ENCODE peak calls at places on chromosomes 2 and 18, in six cellular contexts. T, L, X, B, V and F are unnamed samples. For H3K9me3, the result is how much of the 10 kb centered on the place peaks cover.

GRCh38 chr2:203683932-203684556 is 22.4 kb upstream of the CD28 start:
- DNase-seq in V (no peak), X (peak), T (peak), B (no peak), L (peak), F (peak)

GRCh38 chr2:196987654-196988364 is 61.3 kb upstream of the PGAP1 start:
- DNase-seq in V (peak), X (peak), B (peak), L (peak), T (peak), F (peak)

GRCh38 chr2:189178726-189179606 is 595 bp downstream of the COL5A2 start:
- DNase-seq in V (no peak), X (no peak), L (no peak), T (peak), B (peak), F (peak)

GRCh38 chr18:48816554-48816953 is 134.2 kb downstream of the SMAD7 start:
- DNase-seq in X (no peak), L (no peak), B (no peak), T (no peak), V (no peak), F (no peak)

GRCh38 chr2:105789745-105790466 is 45.2 kb downstream of the NCK2 start:
- DNase-seq in T (peak), V (peak), B (no peak), L (no peak), X (peak), F (no peak)

GRCh38 chr2:223218587-223219178 is 166.7 kb downstream of the KCNE4 start:
- DNase-seq in L (no peak), X (no peak), T (no peak), V (no peak), B (no peak), F (no peak)

GRCh38 chr18:2846638-2847340 is at the start of gene EMILIN2:
- DNase-seq in L (no peak), V (no peak), T (peak), X (no peak), B (peak), F (peak)

GRCh38 chr2:67565761-67566160 is 168.6 kb downstream of the ETAA1 start:
- DNase-seq in L (no peak), B (no peak), V (no peak), X (peak), T (peak), F (peak)

GRCh38 chr2:223674998-223675609 is 72.9 kb upstream of the SCG2 start:
- DNase-seq in T (peak), V (no peak), X (peak), L (peak), B (peak), F (peak)

GRCh38 chr18:60446821-60447220 is 74.2 kb upstream of the MC4R start:
- DNase-seq in T (peak), L (no peak), X (no peak), B (peak), V (no peak), F (no peak)

DNA sequence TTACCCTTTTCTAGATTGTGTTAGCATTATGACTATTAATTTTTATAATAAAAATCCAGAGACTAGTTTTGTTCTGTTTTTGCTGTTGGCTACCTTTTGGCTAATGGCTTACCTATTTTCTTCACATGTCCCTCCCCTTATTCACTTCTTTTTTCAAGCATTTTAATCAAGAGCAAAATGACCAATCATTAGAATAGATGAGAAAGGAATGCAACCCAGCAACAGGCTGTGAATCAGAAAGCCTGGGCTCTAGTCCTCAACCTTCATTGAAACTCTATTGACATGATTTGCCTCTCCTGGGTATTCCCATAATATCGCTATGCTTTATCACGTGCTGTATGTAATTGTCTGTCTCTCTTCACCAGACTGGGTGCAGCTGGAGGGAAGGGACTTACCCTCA is 370.1 kb downstream of the IRS1 start:
- DNase-seq in L (no peak), X (no peak), V (no peak), B (no peak), T (no peak), F (no peak)
- TF ChIP-seq EZH2 in L (no peak), X (no peak), V (no peak), B (no peak), T (no peak), F (no peak)

GRCh38 chr18:6155707-6156106 is 259.0 kb downstream of the L3MBTL4 start:
- DNase-seq in V (no peak), T (no peak), X (no peak), L (no peak), B (no peak), F (no peak)

GRCh38 chr18:6156446-6156845 is 258.3 kb downstream of the L3MBTL4 start:
- DNase-seq in B (no peak), V (no peak), L (no peak), X (no peak), T (no peak), F (no peak)

GRCh38 chr18:6159426-6159825 is 255.3 kb downstream of the L3MBTL4 start:
- DNase-seq in T (no peak), B (no peak), V (no peak), L (no peak), X (no peak), F (no peak)

GRCh38 chr18:6161549-6161948 is 253.2 kb downstream of the L3MBTL4 start:
- DNase-seq in B (no peak), T (no peak), X (no peak), L (no peak), V (no peak), F (no peak)

GRCh38 chr18:6158958-6159357 is 255.8 kb downstream of the L3MBTL4 start:
- DNase-seq in B (no peak), L (no peak), T (no peak), V (no peak), X (no peak), F (no peak)
- H3K9me3 ChIP-seq in B (under half), L (under half), T (under half), V (under half), X (under half), F (under half)

GRCh38 chr2:88841224-88841929 is 149.9 kb downstream of the RPIA start:
- DNase-seq in L (no peak), T (no peak), B (no peak), X (no peak), V (no peak), F (no peak)
- H3K4me2 ChIP-seq in L (no peak), T (no peak), B (no peak), X (no peak), V (no peak), F (no peak)

GRCh38 chr2:85011747-85012146 is 40.8 kb downstream of the KCMF1 start:
- DNase-seq in X (no peak), L (peak), V (no peak), T (no peak), B (peak), F (no peak)
- TF ChIP-seq EZH2 in X (no peak), L (no peak), V (no peak), T (no peak), B (no peak), F (no peak)

GRCh38 chr2:176161817-176162626 is 4.9 kb downstream of the HOXD3 start:
- DNase-seq in B (peak), X (no peak), L (no peak), V (no peak), T (peak), F (no peak)

GRCh38 chr2:176159678-176160250 is 2.7 kb downstream of the HOXD3 start:
- DNase-seq in X (no peak), B (peak), V (no peak), L (no peak), T (no peak), F (no peak)

GRCh38 chr2:176162911-176163654 is 6.0 kb downstream of the HOXD3 start:
- DNase-seq in T (no peak), V (no peak), X (no peak), B (peak), L (no peak), F (no peak)

GRCh38 chr2:176160251-176161040 is 3.3 kb downstream of the HOXD3 start:
- DNase-seq in B (no peak), T (no peak), V (no peak), X (no peak), L (no peak), F (no peak)

GRCh38 chr2:176161041-176161785 is 4.1 kb downstream of the HOXD3 start:
- DNase-seq in X (no peak), T (no peak), V (no peak), B (no peak), L (no peak), F (no peak)
- H3K9me3 ChIP-seq in X (under half), T (under half), V (under half), B (under half), L (under half), F (under half)

DNA sequence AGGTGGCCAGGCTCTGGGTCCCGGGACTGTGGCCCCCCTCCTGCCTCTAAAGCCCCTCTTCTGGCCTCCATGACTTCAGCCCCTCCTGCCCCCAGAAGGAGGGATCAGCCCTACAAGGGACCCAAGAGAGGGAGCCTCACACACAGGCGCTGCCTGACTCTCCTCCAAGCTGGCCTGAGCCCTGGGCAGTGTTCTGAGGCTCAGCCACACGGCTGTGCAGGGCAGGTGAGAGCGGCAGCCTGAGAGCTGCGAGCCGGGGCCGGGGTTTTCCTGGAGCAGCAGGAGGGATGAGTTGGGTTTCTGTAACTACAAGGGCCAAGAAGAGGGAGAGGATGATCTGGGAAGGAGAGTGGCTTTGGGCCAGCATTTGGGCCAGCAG is 70.1 kb downstream of the HPCAL1 start:
- DNase-seq in X (no peak), V (no peak), T (no peak), L (no peak), B (no peak), F (no peak)
- H3K4me2 ChIP-seq in X (no peak), V (no peak), T (no peak), L (no peak), B (no peak), F (no peak)

GRCh38 chr2:199455533-199456382 is 2.0 kb downstream of the SATB2 start:
- DNase-seq in B (peak), V (no peak), T (peak), L (peak), X (peak), F (peak)
- TF ChIP-seq EZH2 in B (no peak), V (no peak), T (no peak), L (no peak), X (no peak), F (no peak)